ENCODE peak calls at places on chromosomes 1 and 21, in eight cellular contexts. One of them, this sample, is unnamed.

GRCh38 chr1:18643154-18644012 is 12.7 kb downstream of the PAX7 start:
- DNase-seq in activated T-cell treated with anti-CD3 and anti-CD28 coated beads, Interleukin-2, amount 50 U/mL, for 72 hours: no peak
- DNase-seq in hepatocyte: no peak
- DNase-seq in Peyer's patch: no peak
- DNase-seq in nucleus accumbens: no peak
- DNase-seq in NCI-H226: peak
- DNase-seq in PC-9: no peak
- DNase-seq in GM04503: no peak
- DNase-seq in this sample: peak

GRCh38 chr1:9442266-9442846 is 96.9 kb upstream of the SLC25A33 start:
- DNase-seq in activated T-cell treated with anti-CD3 and anti-CD28 coated beads, Interleukin-2, amount 50 U/mL, for 72 hours: no peak
- DNase-seq in hepatocyte: peak
- DNase-seq in Peyer's patch: no peak
- DNase-seq in nucleus accumbens: no peak
- DNase-seq in NCI-H226: no peak
- DNase-seq in PC-9: no peak
- DNase-seq in GM04503: no peak
- DNase-seq in this sample: peak

GRCh38 chr1:45785583-45785982 is 17.8 kb upstream of the MAST2 start:
- DNase-seq in activated T-cell treated with anti-CD3 and anti-CD28 coated beads, Interleukin-2, amount 50 U/mL, for 72 hours: peak
- DNase-seq in hepatocyte: no peak
- DNase-seq in Peyer's patch: peak
- DNase-seq in nucleus accumbens: no peak
- DNase-seq in NCI-H226: no peak
- DNase-seq in PC-9: no peak
- DNase-seq in GM04503: no peak
- DNase-seq in this sample: no peak

GRCh38 chr21:28538987-28539622 is 453.6 kb downstream of the LTN1 start:
- DNase-seq in activated T-cell treated with anti-CD3 and anti-CD28 coated beads, Interleukin-2, amount 50 U/mL, for 72 hours: no peak
- DNase-seq in hepatocyte: no peak
- DNase-seq in Peyer's patch: no peak
- DNase-seq in nucleus accumbens: no peak
- DNase-seq in NCI-H226: peak
- DNase-seq in PC-9: no peak
- DNase-seq in GM04503: no peak
- DNase-seq in this sample: no peak

GRCh38 chr1:27868932-27869718 is 3.2 kb upstream of the THEMIS2 start:
- DNase-seq in activated T-cell treated with anti-CD3 and anti-CD28 coated beads, Interleukin-2, amount 50 U/mL, for 72 hours: peak
- DNase-seq in hepatocyte: no peak
- DNase-seq in Peyer's patch: peak
- DNase-seq in nucleus accumbens: no peak
- DNase-seq in NCI-H226: no peak
- DNase-seq in PC-9: no peak
- DNase-seq in GM04503: no peak
- DNase-seq in this sample: no peak

GRCh38 chr1:210786546-210786945 is 347.4 kb downstream of the KCNH1 start:
- DNase-seq in activated T-cell treated with anti-CD3 and anti-CD28 coated beads, Interleukin-2, amount 50 U/mL, for 72 hours: no peak
- DNase-seq in hepatocyte: no peak
- DNase-seq in Peyer's patch: no peak
- DNase-seq in nucleus accumbens: no peak
- DNase-seq in NCI-H226: no peak
- DNase-seq in PC-9: no peak
- DNase-seq in GM04503: no peak
- DNase-seq in this sample: no peak

GRCh38 chr1:216464489-216464888 is 41.2 kb upstream of the USH2A start:
- DNase-seq in activated T-cell treated with anti-CD3 and anti-CD28 coated beads, Interleukin-2, amount 50 U/mL, for 72 hours: no peak
- DNase-seq in hepatocyte: no peak
- DNase-seq in Peyer's patch: no peak
- DNase-seq in nucleus accumbens: no peak
- DNase-seq in NCI-H226: peak
- DNase-seq in PC-9: no peak
- DNase-seq in GM04503: peak
- DNase-seq in this sample: peak

GRCh38 chr1:9728451-9729295 is 77.1 kb downstream of the PIK3CD start:
- DNase-seq in activated T-cell treated with anti-CD3 and anti-CD28 coated beads, Interleukin-2, amount 50 U/mL, for 72 hours: peak
- DNase-seq in hepatocyte: no peak
- DNase-seq in Peyer's patch: peak
- DNase-seq in nucleus accumbens: no peak
- DNase-seq in NCI-H226: no peak
- DNase-seq in PC-9: no peak
- DNase-seq in GM04503: no peak
- DNase-seq in this sample: no peak

GRCh38 chr21:33831962-33832659 is 83.5 kb downstream of the ATP5PO start:
- DNase-seq in activated T-cell treated with anti-CD3 and anti-CD28 coated beads, Interleukin-2, amount 50 U/mL, for 72 hours: no peak
- DNase-seq in hepatocyte: no peak
- DNase-seq in Peyer's patch: no peak
- DNase-seq in nucleus accumbens: no peak
- DNase-seq in NCI-H226: no peak
- DNase-seq in PC-9: no peak
- DNase-seq in GM04503: no peak
- DNase-seq in this sample: no peak

This sample was measured in HepG2.